ENCODE peak calls at places on chromosomes 11 and 22, in eight cellular contexts. T is adrenal gland; N is CD8-positive, alpha-beta T cell; Y is cardiac muscle cell; G is brain microvascular endothelial cell; Z is right lobe of liver; J is left lung; W is coronary artery. X is an unnamed sample.

GRCh38 chr22:21816787-21817496 is 50.5 kb downstream of the MAPK1 start:
- DNase-seq in T (no peak), N (no peak), Y (no peak), G (peak), Z (no peak), J (no peak), W (no peak), X (peak)

GRCh38 chr11:130151196-130151595 is 8.4 kb upstream of the ST14 start:
- DNase-seq in T (no peak), N (no peak), Y (no peak), G (no peak), Z (no peak), J (no peak), W (no peak), X (no peak)

GRCh38 chr11:120675171-120675570 is 163.6 kb downstream of the GRIK4 start:
- DNase-seq in T (no peak), N (no peak), Y (no peak), G (no peak), Z (no peak), J (no peak), W (no peak), X (no peak)

GRCh38 chr11:66586136-66586535 is 6.7 kb downstream of the CCDC87 start:
- DNase-seq in T (no peak), N (no peak), Y (no peak), G (no peak), Z (no peak), J (no peak), W (no peak), X (no peak)

GRCh38 chr11:46345881-46346484 is 1.3 kb upstream of the DGKZ start:
- DNase-seq in T (no peak), N (no peak), Y (no peak), G (no peak), Z (no peak), J (no peak), W (no peak), X (no peak)

GRCh38 chr22:49833340-49834007 is 5.8 kb upstream of the BRD1 start:
- DNase-seq in T (no peak), N (no peak), Y (no peak), G (no peak), Z (no peak), J (peak), W (no peak), X (peak)

GRCh38 chr22:38298312-38299000 is 18.8 kb downstream of the CSNK1E start:
- DNase-seq in T (no peak), N (peak), Y (no peak), G (peak), Z (no peak), J (no peak), W (no peak), X (peak)

GRCh38 chr11:68038718-68039525 is at the start of gene TCIRG1:
- DNase-seq in T (peak), N (peak), Y (peak), G (peak), Z (peak), J (peak), W (peak), X (peak)

GRCh38 chr11:6586434-6587359 is 16.7 kb downstream of the RRP8 start:
- DNase-seq in T (no peak), N (no peak), Y (no peak), G (no peak), Z (no peak), J (no peak), W (peak), X (no peak)

GRCh38 chr11:102453921-102454320 is 1.4 kb upstream of the TMEM123 start:
- DNase-seq in T (no peak), N (no peak), Y (no peak), G (no peak), Z (no peak), J (no peak), W (no peak), X (no peak)

GRCh38 chr11:57798905-57799559 is 37.4 kb downstream of the CTNND1 start:
- DNase-seq in T (peak), N (no peak), Y (no peak), G (no peak), Z (peak), J (no peak), W (no peak), X (peak)

GRCh38 chr11:72840780-72841179 is 26.6 kb downstream of the ATG16L2 start:
- DNase-seq in T (no peak), N (no peak), Y (no peak), G (peak), Z (no peak), J (no peak), W (no peak), X (peak)

GRCh38 chr11:65014146-65014960 is at the start of gene ARL2:
- DNase-seq in T (peak), N (no peak), Y (no peak), G (no peak), Z (peak), J (peak), W (peak), X (peak)
- TF ChIP-seq CTCF in T (peak), N (peak), Y (peak), G (peak), Z (peak), J (peak), W (peak), X (peak)

DNA sequence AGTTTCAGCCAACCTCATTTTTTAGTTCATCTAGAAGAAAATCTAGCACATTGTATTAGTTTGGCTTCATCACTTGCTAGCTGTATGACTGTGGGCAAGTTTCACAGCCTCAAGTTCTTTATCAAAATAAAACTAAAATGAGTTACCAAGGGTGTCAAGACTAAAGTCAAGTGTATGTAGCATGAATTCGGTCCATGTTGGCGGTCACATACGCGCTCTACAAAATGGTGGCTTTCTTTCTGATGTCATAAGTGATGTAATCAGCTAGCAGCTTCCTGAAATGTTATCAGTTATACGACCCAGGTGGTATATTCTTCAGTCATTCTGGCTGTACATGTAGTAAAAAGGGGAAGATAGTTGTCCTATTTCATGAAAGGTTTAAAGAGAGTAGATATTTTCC is 50.5 kb downstream of the POLD3 start:
- DNase-seq in T (no peak), N (no peak), Y (no peak), G (no peak), Z (no peak), J (no peak), W (no peak), X (no peak)
- H3K27ac ChIP-seq in T (no peak), N (no peak), Y (no peak), G (no peak), Z (no peak), J (no peak), W (no peak), X (no peak)

DNA sequence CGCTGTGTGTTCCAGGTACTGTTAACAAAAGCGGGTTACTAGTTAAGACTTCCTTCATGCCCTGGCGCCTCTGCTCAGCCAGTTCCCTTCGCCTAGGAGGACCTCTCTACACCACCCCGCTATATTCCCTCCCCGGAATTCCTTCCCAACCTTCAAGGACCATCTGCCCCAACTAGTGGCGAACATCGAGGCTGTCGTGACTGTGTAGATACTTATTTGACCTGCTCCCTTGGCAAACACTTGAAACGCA is 450 bp upstream of the BCL2L13 start:
- DNase-seq in T (no peak), N (no peak), Y (no peak), G (no peak), Z (no peak), J (no peak), W (no peak), X (peak)
- TF ChIP-seq CTCF in T (no peak), N (no peak), Y (peak), G (peak), Z (no peak), J (no peak), W (no peak), X (no peak)

DNA sequence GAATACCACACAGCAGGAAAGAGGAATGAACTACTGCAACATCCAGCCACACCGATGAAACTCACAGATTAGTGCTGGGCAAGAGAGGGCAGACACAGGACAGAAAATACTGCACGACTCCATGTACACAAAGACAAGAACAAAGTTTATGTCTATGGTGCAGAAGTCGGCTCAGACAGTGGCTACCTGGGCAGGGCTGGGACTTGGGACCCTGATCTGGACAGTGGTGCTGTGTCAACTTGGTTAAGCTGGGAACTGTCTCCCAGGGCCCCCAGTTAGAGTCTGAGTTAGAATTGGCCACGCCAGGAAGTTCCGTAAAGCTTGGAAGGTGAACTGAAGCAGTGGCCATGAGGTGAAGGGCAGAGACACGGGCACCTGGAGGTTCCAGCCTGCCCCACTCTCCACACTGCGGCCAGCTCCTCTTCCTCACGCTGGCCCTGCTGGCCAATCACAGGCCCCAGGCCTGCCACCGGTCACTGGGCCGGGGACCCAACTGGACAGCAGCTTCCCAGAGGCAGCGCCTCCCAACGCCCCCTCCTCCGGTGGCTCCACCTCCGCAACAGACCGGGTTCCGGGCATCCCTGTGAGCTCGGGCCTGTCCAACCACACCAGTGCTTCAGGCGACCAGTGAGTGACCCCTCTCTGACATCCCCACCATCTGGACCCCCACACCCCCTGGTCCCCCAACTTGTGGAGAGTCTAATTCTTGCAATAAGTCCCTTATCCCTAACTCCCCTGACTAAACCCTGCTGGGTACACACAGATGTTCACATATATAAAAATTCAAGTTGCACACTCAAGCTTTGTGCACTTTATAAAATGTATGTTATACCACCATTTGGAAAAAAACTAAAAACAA is 93.7 kb downstream of the MICAL3 start:
- DNase-seq in T (peak), N (no peak), Y (no peak), G (no peak), Z (no peak), J (no peak), W (no peak), X (no peak)
- H3K27ac ChIP-seq in T (no peak), N (no peak), Y (no peak), G (no peak), Z (no peak), J (no peak), W (no peak), X (peak)

GRCh38 chr11:116553482-116553881 is 219.3 kb downstream of the BUD13 start:
- DNase-seq in T (no peak), N (no peak), Y (no peak), G (no peak), Z (no peak), J (no peak), W (no peak), X (no peak)
- TF ChIP-seq CTCF in T (no peak), N (no peak), Y (no peak), G (no peak), Z (no peak), J (no peak), W (no peak), X (no peak)